ENCODE peak calls at places on chromosomes 16 and 17, in five cellular contexts. W, K, T, L and G are unnamed samples.

GRCh38 chr17:56973520-56973919 is 4.4 kb upstream of the SCPEP1 start:
- DNase-seq in W (no peak), K (no peak), L (no peak), T (no peak), G (no peak)

GRCh38 chr16:85484337-85485295 is 128.5 kb upstream of the GSE1 start:
- DNase-seq in L (no peak), K (no peak), W (no peak), T (no peak), G (no peak)

GRCh38 chr17:80501739-80502577 is 25.6 kb upstream of the NPTX1 start:
- DNase-seq in T (no peak), K (no peak), L (no peak), W (no peak), G (no peak)

GRCh38 chr17:1173456-1174370 is 6.1 kb downstream of the ABR start:
- DNase-seq in W (no peak), K (no peak), L (no peak), T (no peak), G (no peak)

GRCh38 chr16:72991645-72992044 is 56.3 kb downstream of the ZFHX3 start:
- DNase-seq in K (no peak), L (no peak), T (no peak), W (no peak), G (no peak)

GRCh38 chr16:88442811-88443576 is 10.1 kb upstream of the ZFPM1 start:
- DNase-seq in T (peak), W (no peak), K (peak), L (no peak), G (no peak)

GRCh38 chr17:8079291-8080207 is 8.0 kb downstream of the ALOX12B start:
- DNase-seq in K (peak), L (no peak), T (peak), W (no peak), G (no peak)

GRCh38 chr17:54662978-54663876 is 237.4 kb upstream of the TOM1L1 start:
- DNase-seq in L (no peak), T (no peak), K (no peak), W (no peak), G (no peak)

GRCh38 chr17:31494259-31495048 is 103.0 kb downstream of the RAB11FIP4 start:
- DNase-seq in T (no peak), L (no peak), W (no peak), K (peak), G (no peak)

GRCh38 chr16:84737658-84738057 is 37.9 kb downstream of the USP10 start:
- DNase-seq in L (no peak), K (no peak), T (no peak), W (no peak), G (no peak)

GRCh38 chr16:66930189-66930588 is 4.0 kb downstream of the CIAO2B start:
- DNase-seq in K (no peak), L (no peak), T (no peak), W (no peak), G (no peak)

GRCh38 chr17:74631468-74632195 is 8.1 kb upstream of the CD300E start:
- DNase-seq in T (no peak), L (no peak), W (no peak), K (no peak), G (no peak)

GRCh38 chr17:17042851-17043667 is 802 bp downstream of the MPRIP start:
- DNase-seq in T (no peak), L (no peak), W (no peak), K (no peak), G (no peak)

GRCh38 chr17:2503627-2504026 is 8.1 kb downstream of the METTL16 start:
- DNase-seq in L (no peak), K (no peak), T (no peak), W (no peak), G (no peak)

GRCh38 chr17:28392491-28392890 is 13.5 kb downstream of the SLC46A1 start:
- DNase-seq in W (no peak), K (no peak), T (no peak), L (no peak), G (no peak)

GRCh38 chr17:28293994-28294393 is 25.0 kb upstream of the TMEM97 start:
- DNase-seq in K (no peak), W (no peak), T (no peak), L (no peak), G (no peak)

GRCh38 chr16:27020031-27020430 is 46.7 kb upstream of the C16orf82 start:
- DNase-seq in L (no peak), T (no peak), K (no peak), W (no peak), G (no peak)

GRCh38 chr17:28755486-28755885 is 11.7 kb downstream of the TRAF4 start:
- DNase-seq in W (no peak), K (no peak), L (no peak), T (no peak), G (no peak)

GRCh38 chr17:79647456-79647915 is 36.6 kb upstream of the RBFOX3 start:
- DNase-seq in K (no peak), L (no peak), W (no peak), T (no peak), G (no peak)

GRCh38 chr17:42720996-42721583 is 23.8 kb downstream of the EZH1 start:
- DNase-seq in L (no peak), T (no peak), K (no peak), W (peak), G (no peak)

GRCh38 chr16:85376292-85377095 is 236.6 kb upstream of the GSE1 start:
- DNase-seq in T (no peak), L (no peak), K (no peak), W (no peak), G (no peak)

GRCh38 chr17:4136373-4136772 is 6.5 kb downstream of the ZZEF1 start:
- DNase-seq in T (no peak), K (no peak), L (no peak), W (peak), G (no peak)

GRCh38 chr16:85460252-85460982 is 152.7 kb upstream of the GSE1 start:
- DNase-seq in W (no peak), K (no peak), L (no peak), T (no peak), G (no peak)

GRCh38 chr16:533391-534088 is 6.0 kb downstream of the CAPN15 start:
- DNase-seq in L (no peak), W (no peak), K (no peak), T (no peak), G (no peak)

GRCh38 chr17:64709481-64709880 is 47.4 kb upstream of the SMURF2 start:
- DNase-seq in K (no peak), L (no peak), T (no peak), W (no peak), G (no peak)

GRCh38 chr16:20647736-20648135 is 49.7 kb downstream of the ACSM1 start:
- DNase-seq in K (no peak), T (no peak), L (no peak), W (no peak), G (no peak)

GRCh38 chr17:63503330-63503685 is 19.9 kb upstream of the KCNH6 start:
- DNase-seq in L (no peak), W (no peak), K (no peak), T (no peak), G (no peak)

GRCh38 chr16:55834044-55834443 is 1.1 kb upstream of the CES1 start:
- DNase-seq in L (no peak), W (no peak), K (no peak), T (no peak), G (no peak)
- H3K4me3 ChIP-seq in L (no peak), W (no peak), K (no peak), T (no peak), G (no peak)

GRCh38 chr17:75658237-75658636 is 8.7 kb downstream of the RECQL5 start:
- DNase-seq in W (no peak), T (no peak), K (no peak), L (no peak), G (no peak)

GRCh38 chr17:75652934-75653549 is 13.9 kb downstream of the RECQL5 start:
- DNase-seq in K (peak), L (no peak), T (no peak), W (no peak), G (no peak)

GRCh38 chr17:75650874-75651273 is 16.1 kb downstream of the RECQL5 start:
- DNase-seq in K (no peak), T (no peak), W (no peak), L (no peak), G (no peak)

GRCh38 chr17:75652341-75652740 is 14.6 kb downstream of the RECQL5 start:
- DNase-seq in W (no peak), L (no peak), K (no peak), T (no peak), G (no peak)

GRCh38 chr17:75654176-75654575 is 12.8 kb downstream of the RECQL5 start:
- DNase-seq in K (no peak), T (no peak), L (no peak), W (no peak), G (no peak)
- TF ChIP-seq CTCF in K (no peak), T (no peak), L (peak), W (no peak), G (no peak)

GRCh38 chr17:76276461-76277299 is 11.5 kb downstream of the UBALD2 start:
- DNase-seq in T (no peak), W (no peak), L (peak), K (no peak), G (no peak)
- H3K4me3 ChIP-seq in T (no peak), W (no peak), L (no peak), K (no peak), G (no peak)

DNA sequence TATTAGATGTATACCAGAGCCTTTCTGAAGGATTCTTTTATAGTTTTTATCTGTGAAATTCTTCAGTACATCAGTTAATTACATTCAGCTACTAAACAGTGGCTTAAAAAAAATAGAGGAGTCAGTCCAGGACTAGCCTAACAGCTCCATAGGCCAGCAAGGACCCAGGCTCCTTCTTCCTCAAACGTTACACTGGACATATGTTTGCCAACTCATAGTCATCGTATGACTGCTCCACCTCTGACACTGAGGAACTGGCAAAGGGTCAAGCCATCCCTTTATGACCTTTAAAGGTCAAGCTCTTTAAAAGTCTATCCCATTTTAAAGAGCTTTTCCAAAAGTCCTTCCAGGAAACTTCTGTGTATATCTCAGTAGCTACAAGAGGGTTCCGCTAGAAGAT is 36.6 kb downstream of the PHLPP2 start:
- DNase-seq in L (no peak), T (no peak), K (no peak), W (no peak), G (no peak)
- TF ChIP-seq CTCF in L (no peak), T (no peak), K (no peak), W (no peak), G (no peak)

DNA sequence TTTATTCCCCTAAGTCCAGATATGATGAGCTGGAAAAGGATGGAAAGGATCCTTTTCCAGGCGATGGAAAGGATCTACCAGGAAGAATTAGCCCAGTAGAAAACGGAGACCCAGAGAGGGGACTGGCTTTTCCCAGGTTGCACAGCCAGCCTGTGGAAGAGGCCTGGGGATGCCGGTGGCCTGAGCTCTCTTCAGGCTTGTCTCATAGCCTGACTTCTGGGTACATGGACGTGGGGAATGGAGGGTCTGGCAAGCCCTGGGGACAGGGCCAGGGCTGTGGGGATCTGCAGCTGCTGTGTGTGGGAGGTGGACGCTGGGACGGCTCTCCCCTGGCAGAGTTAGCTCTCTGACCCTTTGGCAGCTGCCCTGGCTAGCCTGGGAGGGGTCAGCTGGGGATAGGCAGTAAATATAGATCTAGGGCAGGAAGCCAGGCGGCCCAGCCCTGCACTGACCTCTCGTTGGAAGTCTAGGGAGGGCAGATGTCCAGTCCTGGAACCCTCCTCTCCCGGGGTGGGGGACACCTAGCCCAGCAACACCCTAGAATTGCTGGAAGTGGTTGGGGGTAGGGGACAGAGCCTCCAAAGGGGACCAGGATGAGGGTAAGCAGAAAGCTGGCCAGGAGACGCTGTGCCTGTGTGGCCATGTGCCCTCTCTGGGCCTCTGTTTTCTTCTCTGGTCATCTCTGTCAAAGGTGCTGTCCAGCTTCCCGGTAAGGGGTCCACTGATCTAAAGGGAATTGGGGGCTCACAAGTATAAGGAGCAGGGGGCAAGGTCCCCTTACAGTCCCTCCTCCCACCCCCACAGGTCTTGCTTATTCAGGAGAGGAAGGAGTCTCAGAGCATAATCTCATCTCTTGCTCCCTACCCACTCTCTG is 20.4 kb downstream of the SLC4A1 start:
- DNase-seq in K (no peak), W (no peak), L (no peak), T (no peak), G (no peak)
- H3K4me3 ChIP-seq in K (no peak), W (no peak), L (no peak), T (no peak), G (no peak)

GRCh38 chr17:77641718-77642117 is 316.8 kb upstream of the TNRC6C start:
- DNase-seq in K (no peak), L (no peak), W (no peak), T (no peak), G (no peak)

GRCh38 chr17:77645441-77646430 is 312.8 kb upstream of the TNRC6C start:
- DNase-seq in L (no peak), T (no peak), W (no peak), K (peak), G (no peak)

GRCh38 chr17:77647531-77647930 is 311.0 kb upstream of the TNRC6C start:
- DNase-seq in T (no peak), L (no peak), W (no peak), K (no peak), G (no peak)

GRCh38 chr17:77644181-77644972 is 314.1 kb upstream of the TNRC6C start:
- DNase-seq in W (no peak), T (no peak), K (no peak), L (no peak), G (no peak)

DNA sequence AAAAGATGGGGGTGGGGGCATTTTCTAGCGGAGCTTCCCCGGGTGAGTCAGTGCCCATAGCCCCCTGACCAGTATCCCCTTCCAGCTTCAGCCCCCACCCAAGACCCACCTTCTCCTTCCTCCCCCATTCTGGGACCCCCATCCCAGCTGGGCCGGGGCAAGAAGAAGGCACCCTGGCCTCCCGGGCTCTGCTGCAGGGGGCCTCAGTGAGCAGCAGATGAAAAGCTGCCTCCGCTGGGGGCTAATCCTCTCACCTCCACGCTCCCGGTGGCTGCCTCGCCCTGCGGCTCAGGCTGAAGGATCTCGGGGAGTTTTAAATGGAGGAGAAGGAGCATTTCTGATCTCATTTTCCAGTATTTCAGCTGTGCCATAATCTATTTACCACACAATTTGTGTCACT is 313.5 kb upstream of the TNRC6C start:
- DNase-seq in W (no peak), T (no peak), K (peak), L (no peak), G (no peak)
- TF ChIP-seq CTCF in W (peak), T (no peak), K (peak), L (no peak), G (no peak)

GRCh38 chr16:87380875-87381274 is 2.7 kb downstream of the FBXO31 start:
- DNase-seq in W (no peak), T (no peak), L (no peak), K (no peak), G (no peak)
- H3K4me3 ChIP-seq in W (no peak), T (no peak), L (peak), K (no peak), G (no peak)

GRCh38 chr16:58039829-58040495 is 14.4 kb downstream of the MMP15 start:
- DNase-seq in T (no peak), L (no peak), K (no peak), W (no peak), G (no peak)
- TF ChIP-seq CTCF in T (no peak), L (no peak), K (no peak), W (no peak), G (no peak)